ENCODE peak calls at places on chromosomes 2 and 18, in four cellular contexts. F, U, S and Z are unnamed samples.

GRCh38 chr18:7417742-7418141 is 149.4 kb upstream of the PTPRM start:
- DNase-seq in S (peak), F (peak), U (peak), Z (no peak)

GRCh38 chr18:77141401-77142118 is 9.0 kb upstream of the MBP start:
- DNase-seq in U (no peak), S (no peak), F (no peak), Z (no peak)

GRCh38 chr2:5609191-5609590 is 83.0 kb upstream of the SOX11 start:
- DNase-seq in S (no peak), U (no peak), F (peak), Z (no peak)

GRCh38 chr2:28488858-28489575 is 6.8 kb upstream of the PLB1 start:
- DNase-seq in F (no peak), S (no peak), U (no peak), Z (peak)

GRCh38 chr2:43075054-43075593 is 151.3 kb downstream of the ZFP36L2 start:
- DNase-seq in S (peak), F (no peak), U (peak), Z (peak)

GRCh38 chr2:171889333-171889732 is 4.7 kb downstream of the SLC25A12 start:
- DNase-seq in S (no peak), U (no peak), F (no peak), Z (no peak)

GRCh38 chr2:124283090-124283489 is 258.0 kb downstream of the CNTNAP5 start:
- DNase-seq in S (no peak), F (no peak), U (no peak), Z (peak)

GRCh38 chr18:22542400-22542835 is 124.7 kb upstream of the CTAGE1 start:
- DNase-seq in F (peak), S (peak), U (peak), Z (peak)

GRCh38 chr2:212618636-212619035 is 80.0 kb upstream of the ERBB4 start:
- DNase-seq in U (no peak), S (peak), F (no peak), Z (no peak)

GRCh38 chr18:79586436-79587297 is 92.9 kb upstream of the CTDP1 start:
- DNase-seq in F (no peak), S (no peak), U (no peak), Z (no peak)